ENCODE peak calls at places on chromosomes 13 and 19, in ten cellular contexts. One of them, this sample, is unnamed.

GRCh38 chr13:109743706-109744453 is 42.5 kb downstream of the IRS2 start:
- DNase-seq in Ammon's horn: no peak
- DNase-seq in activated CD8-positive, alpha-beta memory T cell treated with anti-CD3 and anti-CD28 coated beads for 1 hour: no peak
- DNase-seq in substantia nigra: no peak
- DNase-seq in LNCaP clone FGC: no peak
- DNase-seq in iris pigment epithelial cell: peak
- DNase-seq in NCI-H1930: no peak
- DNase-seq in EL: peak
- DNase-seq in stimulated activated CD4-positive, alpha-beta T cell treated with anti-CD3 and anti-CD28 coated beads, Interleukin-4, amount 100 ng/mL, for 1 hour: no peak
- DNase-seq in thyroid gland: no peak
- DNase-seq in this sample: peak

GRCh38 chr19:14310055-14310454 is 71.2 kb upstream of the ADGRE5 start:
- DNase-seq in Ammon's horn: no peak
- DNase-seq in EL: no peak
- DNase-seq in stimulated activated CD4-positive, alpha-beta T cell treated with anti-CD3 and anti-CD28 coated beads, Interleukin-4, amount 100 ng/mL, for 1 hour: no peak
- DNase-seq in thyroid gland: no peak
- DNase-seq in LNCaP clone FGC: no peak
- DNase-seq in activated CD8-positive, alpha-beta memory T cell treated with anti-CD3 and anti-CD28 coated beads for 1 hour: no peak
- DNase-seq in NCI-H1930: no peak
- DNase-seq in iris pigment epithelial cell: no peak
- DNase-seq in substantia nigra: no peak
- DNase-seq in this sample: no peak

GRCh38 chr13:113729329-113730019 is 29.6 kb upstream of the TMEM255B start:
- DNase-seq in stimulated activated CD4-positive, alpha-beta T cell treated with anti-CD3 and anti-CD28 coated beads, Interleukin-4, amount 100 ng/mL, for 1 hour: no peak
- DNase-seq in substantia nigra: no peak
- DNase-seq in iris pigment epithelial cell: no peak
- DNase-seq in NCI-H1930: no peak
- DNase-seq in LNCaP clone FGC: no peak
- DNase-seq in Ammon's horn: no peak
- DNase-seq in EL: peak
- DNase-seq in activated CD8-positive, alpha-beta memory T cell treated with anti-CD3 and anti-CD28 coated beads for 1 hour: no peak
- DNase-seq in thyroid gland: no peak
- DNase-seq in this sample: peak

GRCh38 chr19:41427647-41428480 is 690 bp upstream of the B3GNT8 start:
- DNase-seq in Ammon's horn: peak
- DNase-seq in substantia nigra: no peak
- DNase-seq in EL: peak
- DNase-seq in activated CD8-positive, alpha-beta memory T cell treated with anti-CD3 and anti-CD28 coated beads for 1 hour: peak
- DNase-seq in thyroid gland: peak
- DNase-seq in iris pigment epithelial cell: peak
- DNase-seq in stimulated activated CD4-positive, alpha-beta T cell treated with anti-CD3 and anti-CD28 coated beads, Interleukin-4, amount 100 ng/mL, for 1 hour: peak
- DNase-seq in NCI-H1930: no peak
- DNase-seq in LNCaP clone FGC: no peak
- DNase-seq in this sample: peak

GRCh38 chr19:49802836-49803528 is 10.1 kb downstream of the FUZ start:
- DNase-seq in iris pigment epithelial cell: no peak
- DNase-seq in LNCaP clone FGC: no peak
- DNase-seq in stimulated activated CD4-positive, alpha-beta T cell treated with anti-CD3 and anti-CD28 coated beads, Interleukin-4, amount 100 ng/mL, for 1 hour: no peak
- DNase-seq in substantia nigra: no peak
- DNase-seq in activated CD8-positive, alpha-beta memory T cell treated with anti-CD3 and anti-CD28 coated beads for 1 hour: no peak
- DNase-seq in NCI-H1930: no peak
- DNase-seq in EL: no peak
- DNase-seq in thyroid gland: no peak
- DNase-seq in Ammon's horn: no peak
- DNase-seq in this sample: no peak

GRCh38 chr19:1668339-1669123 is 16.1 kb upstream of the TCF3 start:
- DNase-seq in Ammon's horn: no peak
- DNase-seq in LNCaP clone FGC: no peak
- DNase-seq in stimulated activated CD4-positive, alpha-beta T cell treated with anti-CD3 and anti-CD28 coated beads, Interleukin-4, amount 100 ng/mL, for 1 hour: no peak
- DNase-seq in substantia nigra: no peak
- DNase-seq in activated CD8-positive, alpha-beta memory T cell treated with anti-CD3 and anti-CD28 coated beads for 1 hour: no peak
- DNase-seq in EL: peak
- DNase-seq in iris pigment epithelial cell: no peak
- DNase-seq in NCI-H1930: no peak
- DNase-seq in thyroid gland: no peak
- DNase-seq in this sample: no peak

GRCh38 chr13:30133554-30133912 is 173.8 kb downstream of the KATNAL1 start:
- DNase-seq in activated CD8-positive, alpha-beta memory T cell treated with anti-CD3 and anti-CD28 coated beads for 1 hour: no peak
- DNase-seq in NCI-H1930: no peak
- DNase-seq in Ammon's horn: no peak
- DNase-seq in LNCaP clone FGC: no peak
- DNase-seq in EL: no peak
- DNase-seq in stimulated activated CD4-positive, alpha-beta T cell treated with anti-CD3 and anti-CD28 coated beads, Interleukin-4, amount 100 ng/mL, for 1 hour: no peak
- DNase-seq in substantia nigra: no peak
- DNase-seq in iris pigment epithelial cell: no peak
- DNase-seq in thyroid gland: no peak
- DNase-seq in this sample: peak

GRCh38 chr13:110109910-110110309 is 197.0 kb downstream of the COL4A1 start:
- DNase-seq in thyroid gland: no peak
- DNase-seq in Ammon's horn: peak
- DNase-seq in substantia nigra: no peak
- DNase-seq in EL: peak
- DNase-seq in iris pigment epithelial cell: peak
- DNase-seq in activated CD8-positive, alpha-beta memory T cell treated with anti-CD3 and anti-CD28 coated beads for 1 hour: no peak
- DNase-seq in NCI-H1930: no peak
- DNase-seq in stimulated activated CD4-positive, alpha-beta T cell treated with anti-CD3 and anti-CD28 coated beads, Interleukin-4, amount 100 ng/mL, for 1 hour: no peak
- DNase-seq in LNCaP clone FGC: no peak
- DNase-seq in this sample: peak

GRCh38 chr19:10007366-10007765 is 2.9 kb downstream of the COL5A3 start:
- DNase-seq in EL: peak
- DNase-seq in substantia nigra: no peak
- DNase-seq in thyroid gland: no peak
- DNase-seq in activated CD8-positive, alpha-beta memory T cell treated with anti-CD3 and anti-CD28 coated beads for 1 hour: no peak
- DNase-seq in LNCaP clone FGC: no peak
- DNase-seq in Ammon's horn: no peak
- DNase-seq in iris pigment epithelial cell: no peak
- DNase-seq in stimulated activated CD4-positive, alpha-beta T cell treated with anti-CD3 and anti-CD28 coated beads, Interleukin-4, amount 100 ng/mL, for 1 hour: no peak
- DNase-seq in NCI-H1930: no peak
- DNase-seq in this sample: no peak